ENCODE peak calls at places on chromosomes 1 and 21, in ten cellular contexts. One of them, this sample, is unnamed.

GRCh38 chr1:203612932-203613682 is 13.5 kb upstream of the ATP2B4 start:
- DNase-seq in stimulated activated CD4-positive, alpha-beta T cell treated with anti-CD3 and anti-CD28 coated beads, Interleukin-1b, Interleukin-23, amount 100 ng/mL, for 24 hours: no peak
- DNase-seq in aorta: no peak
- DNase-seq in dorsolateral prefrontal cortex: no peak
- DNase-seq in ELF-1: no peak
- DNase-seq in DMS53: no peak
- DNase-seq in head of caudate nucleus: no peak
- DNase-seq in A549: no peak
- DNase-seq in prostate gland: no peak
- DNase-seq in HT-29: no peak
- DNase-seq in this sample: no peak

GRCh38 chr21:36945496-36946138 is 20.9 kb downstream of the HLCS start:
- DNase-seq in dorsolateral prefrontal cortex: no peak
- DNase-seq in A549: no peak
- DNase-seq in aorta: no peak
- DNase-seq in DMS53: no peak
- DNase-seq in prostate gland: no peak
- DNase-seq in head of caudate nucleus: no peak
- DNase-seq in ELF-1: no peak
- DNase-seq in HT-29: no peak
- DNase-seq in stimulated activated CD4-positive, alpha-beta T cell treated with anti-CD3 and anti-CD28 coated beads, Interleukin-1b, Interleukin-23, amount 100 ng/mL, for 24 hours: no peak
- DNase-seq in this sample: no peak

GRCh38 chr1:46113948-46114347 is 18.5 kb downstream of the PIK3R3 start:
- DNase-seq in ELF-1: no peak
- DNase-seq in head of caudate nucleus: no peak
- DNase-seq in aorta: no peak
- DNase-seq in dorsolateral prefrontal cortex: no peak
- DNase-seq in stimulated activated CD4-positive, alpha-beta T cell treated with anti-CD3 and anti-CD28 coated beads, Interleukin-1b, Interleukin-23, amount 100 ng/mL, for 24 hours: no peak
- DNase-seq in A549: no peak
- DNase-seq in DMS53: no peak
- DNase-seq in HT-29: no peak
- DNase-seq in prostate gland: no peak
- DNase-seq in this sample: no peak

GRCh38 chr1:96843196-96843595 is 121.6 kb downstream of the PTBP2 start:
- DNase-seq in DMS53: peak
- DNase-seq in HT-29: no peak
- DNase-seq in stimulated activated CD4-positive, alpha-beta T cell treated with anti-CD3 and anti-CD28 coated beads, Interleukin-1b, Interleukin-23, amount 100 ng/mL, for 24 hours: no peak
- DNase-seq in dorsolateral prefrontal cortex: no peak
- DNase-seq in ELF-1: no peak
- DNase-seq in aorta: no peak
- DNase-seq in A549: no peak
- DNase-seq in prostate gland: no peak
- DNase-seq in head of caudate nucleus: no peak
- DNase-seq in this sample: no peak

GRCh38 chr1:221272940-221273339 is 393.7 kb downstream of the HLX start:
- DNase-seq in dorsolateral prefrontal cortex: no peak
- DNase-seq in ELF-1: no peak
- DNase-seq in stimulated activated CD4-positive, alpha-beta T cell treated with anti-CD3 and anti-CD28 coated beads, Interleukin-1b, Interleukin-23, amount 100 ng/mL, for 24 hours: no peak
- DNase-seq in prostate gland: no peak
- DNase-seq in DMS53: no peak
- DNase-seq in A549: no peak
- DNase-seq in aorta: no peak
- DNase-seq in HT-29: no peak
- DNase-seq in head of caudate nucleus: no peak
- DNase-seq in this sample: no peak

GRCh38 chr1:85366391-85366790 is 90.0 kb upstream of the BCL10 start:
- DNase-seq in dorsolateral prefrontal cortex: no peak
- DNase-seq in head of caudate nucleus: no peak
- DNase-seq in DMS53: no peak
- DNase-seq in ELF-1: no peak
- DNase-seq in HT-29: no peak
- DNase-seq in A549: no peak
- DNase-seq in aorta: no peak
- DNase-seq in prostate gland: no peak
- DNase-seq in stimulated activated CD4-positive, alpha-beta T cell treated with anti-CD3 and anti-CD28 coated beads, Interleukin-1b, Interleukin-23, amount 100 ng/mL, for 24 hours: no peak
- DNase-seq in this sample: no peak

GRCh38 chr1:4653796-4654715 is at the start of gene AJAP1:
- DNase-seq in HT-29: no peak
- DNase-seq in dorsolateral prefrontal cortex: no peak
- DNase-seq in DMS53: no peak
- DNase-seq in prostate gland: no peak
- DNase-seq in head of caudate nucleus: peak
- DNase-seq in ELF-1: peak
- DNase-seq in A549: no peak
- DNase-seq in aorta: no peak
- DNase-seq in stimulated activated CD4-positive, alpha-beta T cell treated with anti-CD3 and anti-CD28 coated beads, Interleukin-1b, Interleukin-23, amount 100 ng/mL, for 24 hours: no peak
- DNase-seq in this sample: no peak

GRCh38 chr21:19713324-19713723 is 1284.9 kb upstream of the NCAM2 start:
- DNase-seq in DMS53: peak
- DNase-seq in A549: no peak
- DNase-seq in ELF-1: no peak
- DNase-seq in aorta: no peak
- DNase-seq in prostate gland: no peak
- DNase-seq in dorsolateral prefrontal cortex: no peak
- DNase-seq in stimulated activated CD4-positive, alpha-beta T cell treated with anti-CD3 and anti-CD28 coated beads, Interleukin-1b, Interleukin-23, amount 100 ng/mL, for 24 hours: no peak
- DNase-seq in head of caudate nucleus: no peak
- DNase-seq in HT-29: no peak
- DNase-seq in this sample: no peak

GRCh38 chr1:64539808-64540207 is 69.9 kb downstream of the CACHD1 start:
- DNase-seq in aorta: peak
- DNase-seq in prostate gland: peak
- DNase-seq in dorsolateral prefrontal cortex: no peak
- DNase-seq in stimulated activated CD4-positive, alpha-beta T cell treated with anti-CD3 and anti-CD28 coated beads, Interleukin-1b, Interleukin-23, amount 100 ng/mL, for 24 hours: no peak
- DNase-seq in ELF-1: no peak
- DNase-seq in head of caudate nucleus: peak
- DNase-seq in DMS53: peak
- DNase-seq in A549: no peak
- DNase-seq in HT-29: no peak
- DNase-seq in this sample: no peak

GRCh38 chr1:62208087-62208486 is 13.4 kb downstream of the L1TD1 start:
- DNase-seq in aorta: no peak
- DNase-seq in prostate gland: no peak
- DNase-seq in HT-29: no peak
- DNase-seq in head of caudate nucleus: no peak
- DNase-seq in stimulated activated CD4-positive, alpha-beta T cell treated with anti-CD3 and anti-CD28 coated beads, Interleukin-1b, Interleukin-23, amount 100 ng/mL, for 24 hours: no peak
- DNase-seq in ELF-1: no peak
- DNase-seq in dorsolateral prefrontal cortex: no peak
- DNase-seq in A549: no peak
- DNase-seq in DMS53: no peak
- DNase-seq in this sample: no peak

GRCh38 chr1:93288558-93288957 is 57.1 kb upstream of the DR1 start:
- DNase-seq in ELF-1: no peak
- DNase-seq in stimulated activated CD4-positive, alpha-beta T cell treated with anti-CD3 and anti-CD28 coated beads, Interleukin-1b, Interleukin-23, amount 100 ng/mL, for 24 hours: no peak
- DNase-seq in HT-29: peak
- DNase-seq in prostate gland: no peak
- DNase-seq in dorsolateral prefrontal cortex: no peak
- DNase-seq in DMS53: peak
- DNase-seq in A549: no peak
- DNase-seq in aorta: no peak
- DNase-seq in head of caudate nucleus: no peak
- DNase-seq in this sample: no peak

GRCh38 chr1:156279837-156280236 is 2.8 kb downstream of the SMG5 start:
- DNase-seq in HT-29: no peak
- DNase-seq in DMS53: no peak
- DNase-seq in stimulated activated CD4-positive, alpha-beta T cell treated with anti-CD3 and anti-CD28 coated beads, Interleukin-1b, Interleukin-23, amount 100 ng/mL, for 24 hours: no peak
- DNase-seq in head of caudate nucleus: no peak
- DNase-seq in aorta: no peak
- DNase-seq in ELF-1: no peak
- DNase-seq in prostate gland: no peak
- DNase-seq in A549: no peak
- DNase-seq in dorsolateral prefrontal cortex: no peak
- DNase-seq in this sample: no peak

GRCh38 chr1:4957027-4957426 is 302.6 kb downstream of the AJAP1 start:
- DNase-seq in dorsolateral prefrontal cortex: no peak
- DNase-seq in prostate gland: no peak
- DNase-seq in A549: no peak
- DNase-seq in ELF-1: no peak
- DNase-seq in HT-29: no peak
- DNase-seq in DMS53: no peak
- DNase-seq in head of caudate nucleus: no peak
- DNase-seq in stimulated activated CD4-positive, alpha-beta T cell treated with anti-CD3 and anti-CD28 coated beads, Interleukin-1b, Interleukin-23, amount 100 ng/mL, for 24 hours: no peak
- DNase-seq in aorta: no peak
- DNase-seq in this sample: no peak

GRCh38 chr1:74780600-74780999 is 47.6 kb downstream of the TYW3 start:
- DNase-seq in stimulated activated CD4-positive, alpha-beta T cell treated with anti-CD3 and anti-CD28 coated beads, Interleukin-1b, Interleukin-23, amount 100 ng/mL, for 24 hours: no peak
- DNase-seq in aorta: no peak
- DNase-seq in ELF-1: no peak
- DNase-seq in dorsolateral prefrontal cortex: no peak
- DNase-seq in prostate gland: no peak
- DNase-seq in DMS53: no peak
- DNase-seq in A549: no peak
- DNase-seq in head of caudate nucleus: no peak
- DNase-seq in HT-29: no peak
- DNase-seq in this sample: peak

GRCh38 chr21:39083377-39084008 is 99.8 kb downstream of the PSMG1 start:
- DNase-seq in stimulated activated CD4-positive, alpha-beta T cell treated with anti-CD3 and anti-CD28 coated beads, Interleukin-1b, Interleukin-23, amount 100 ng/mL, for 24 hours: no peak
- DNase-seq in DMS53: peak
- DNase-seq in prostate gland: peak
- DNase-seq in A549: no peak
- DNase-seq in aorta: no peak
- DNase-seq in HT-29: peak
- DNase-seq in ELF-1: no peak
- DNase-seq in head of caudate nucleus: no peak
- DNase-seq in dorsolateral prefrontal cortex: no peak
- DNase-seq in this sample: no peak

GRCh38 chr1:205454903-205455335 is 926 bp downstream of the BLACAT1 start:
- DNase-seq in stimulated activated CD4-positive, alpha-beta T cell treated with anti-CD3 and anti-CD28 coated beads, Interleukin-1b, Interleukin-23, amount 100 ng/mL, for 24 hours: no peak
- DNase-seq in A549: no peak
- DNase-seq in HT-29: no peak
- DNase-seq in prostate gland: no peak
- DNase-seq in head of caudate nucleus: no peak
- DNase-seq in ELF-1: peak
- DNase-seq in DMS53: no peak
- DNase-seq in dorsolateral prefrontal cortex: no peak
- DNase-seq in aorta: no peak
- DNase-seq in this sample: no peak

GRCh38 chr1:160206421-160207117 is 1.4 kb downstream of the PEA15 start:
- DNase-seq in head of caudate nucleus: no peak
- DNase-seq in dorsolateral prefrontal cortex: no peak
- DNase-seq in stimulated activated CD4-positive, alpha-beta T cell treated with anti-CD3 and anti-CD28 coated beads, Interleukin-1b, Interleukin-23, amount 100 ng/mL, for 24 hours: no peak
- DNase-seq in DMS53: no peak
- DNase-seq in aorta: no peak
- DNase-seq in HT-29: no peak
- DNase-seq in A549: peak
- DNase-seq in prostate gland: no peak
- DNase-seq in ELF-1: peak
- DNase-seq in this sample: peak

GRCh38 chr1:47227370-47228232 is 4.4 kb downstream of the TAL1 start:
- DNase-seq in aorta: no peak
- DNase-seq in prostate gland: no peak
- DNase-seq in A549: no peak
- DNase-seq in stimulated activated CD4-positive, alpha-beta T cell treated with anti-CD3 and anti-CD28 coated beads, Interleukin-1b, Interleukin-23, amount 100 ng/mL, for 24 hours: no peak
- DNase-seq in head of caudate nucleus: no peak
- DNase-seq in ELF-1: no peak
- DNase-seq in dorsolateral prefrontal cortex: no peak
- DNase-seq in DMS53: no peak
- DNase-seq in HT-29: no peak
- DNase-seq in this sample: no peak

GRCh38 chr21:31744162-31744800 is 12.4 kb upstream of the SCAF4 start:
- DNase-seq in DMS53: no peak
- DNase-seq in A549: no peak
- DNase-seq in dorsolateral prefrontal cortex: no peak
- DNase-seq in ELF-1: no peak
- DNase-seq in stimulated activated CD4-positive, alpha-beta T cell treated with anti-CD3 and anti-CD28 coated beads, Interleukin-1b, Interleukin-23, amount 100 ng/mL, for 24 hours: no peak
- DNase-seq in aorta: no peak
- DNase-seq in head of caudate nucleus: no peak
- DNase-seq in prostate gland: no peak
- DNase-seq in HT-29: no peak
- DNase-seq in this sample: no peak

This sample was measured in iPS DF 19.7.